ENCODE peak calls at places on chromosomes 11 and 22, in nine cellular contexts. I, S, F, O, Q, X, H, E and G are unnamed samples.

GRCh38 chr11:121555172-121555571 is 102.4 kb upstream of the SORL1-AS1 start:
- DNase-seq in I (no peak), S (no peak), F (no peak), O (no peak), Q (no peak), X (no peak), H (no peak), E (no peak), G (no peak)

GRCh38 chr11:76735218-76735480 is 48.0 kb upstream of the TSKU start:
- DNase-seq in I (no peak), S (no peak), F (no peak), O (no peak), Q (no peak), X (no peak), H (no peak), E (no peak), G (no peak)

GRCh38 chr11:45997599-45997998 is 75.1 kb downstream of the LARGE2 start:
- DNase-seq in I (no peak), S (no peak), F (no peak), O (no peak), Q (no peak), X (no peak), H (no peak), E (no peak), G (peak; percentile 81)

GRCh38 chr22:38481162-38481870 is 13.4 kb downstream of the KDELR3 start:
- DNase-seq in I (no peak), S (no peak), F (no peak), O (no peak), Q (no peak), X (no peak), H (no peak), E (no peak), G (no peak)

GRCh38 chr11:9708544-9708943 is 44.7 kb downstream of the SWAP70 start:
- DNase-seq in I (no peak), S (no peak), F (peak; percentile 35), O (no peak), Q (no peak), X (no peak), H (no peak), E (no peak), G (no peak)

GRCh38 chr11:134266841-134267251 is 9.3 kb upstream of the GLB1L3 start:
- DNase-seq in I (no peak), S (no peak), F (peak; percentile 72), O (no peak), Q (no peak), X (no peak), H (no peak), E (no peak), G (no peak)

GRCh38 chr11:27022659-27023251 is 17.9 kb upstream of the BBOX1 start:
- DNase-seq in I (no peak), S (no peak), F (no peak), O (no peak), Q (no peak), X (no peak), H (no peak), E (no peak), G (no peak)

GRCh38 chr11:107929611-107930200 is 1.5 kb downstream of the RAB39A start:
- DNase-seq in I (peak; percentile 25), S (no peak), F (no peak), O (no peak), Q (no peak), X (no peak), H (no peak), E (no peak), G (no peak)

GRCh38 chr11:123838199-123838598 is 32.0 kb upstream of the OR6M1 start:
- DNase-seq in I (no peak), S (no peak), F (no peak), O (no peak), Q (no peak), X (no peak), H (no peak), E (no peak), G (no peak)

GRCh38 chr22:46538816-46539163 is 1.4 kb upstream of the CELSR1 start:
- DNase-seq in I (no peak), S (no peak), F (peak; percentile 63), O (no peak), Q (no peak), X (no peak), H (no peak), E (no peak), G (no peak)

GRCh38 chr11:72191961-72192381 is at the start of gene FOLR1:
- DNase-seq in I (no peak), S (no peak), F (no peak), O (peak; percentile 54), Q (no peak), X (no peak), H (no peak), E (no peak), G (no peak)

GRCh38 chr22:46499798-46500174 is 37.6 kb downstream of the CELSR1 start:
- DNase-seq in I (no peak), S (no peak), F (no peak), O (no peak), Q (no peak), X (no peak), H (no peak), E (no peak), G (no peak)

GRCh38 chr11:44601471-44602370 is 36.3 kb downstream of the CD82 start:
- DNase-seq in I (no peak), S (no peak), F (no peak), O (no peak), Q (peak; percentile 44), X (no peak), H (no peak), E (no peak), G (no peak)

GRCh38 chr11:6402561-6402981 is 12.3 kb downstream of the SMPD1 start:
- DNase-seq in I (no peak), S (no peak), F (peak; percentile 39), O (no peak), Q (peak; percentile 74), X (peak; percentile 76), H (no peak), E (no peak), G (no peak)

GRCh38 chr22:50318356-50318697 is 8.5 kb downstream of the DENND6B start:
- DNase-seq in I (no peak), S (no peak), F (no peak), O (no peak), Q (peak; percentile 20), X (no peak), H (no peak), E (no peak), G (no peak)

DNA sequence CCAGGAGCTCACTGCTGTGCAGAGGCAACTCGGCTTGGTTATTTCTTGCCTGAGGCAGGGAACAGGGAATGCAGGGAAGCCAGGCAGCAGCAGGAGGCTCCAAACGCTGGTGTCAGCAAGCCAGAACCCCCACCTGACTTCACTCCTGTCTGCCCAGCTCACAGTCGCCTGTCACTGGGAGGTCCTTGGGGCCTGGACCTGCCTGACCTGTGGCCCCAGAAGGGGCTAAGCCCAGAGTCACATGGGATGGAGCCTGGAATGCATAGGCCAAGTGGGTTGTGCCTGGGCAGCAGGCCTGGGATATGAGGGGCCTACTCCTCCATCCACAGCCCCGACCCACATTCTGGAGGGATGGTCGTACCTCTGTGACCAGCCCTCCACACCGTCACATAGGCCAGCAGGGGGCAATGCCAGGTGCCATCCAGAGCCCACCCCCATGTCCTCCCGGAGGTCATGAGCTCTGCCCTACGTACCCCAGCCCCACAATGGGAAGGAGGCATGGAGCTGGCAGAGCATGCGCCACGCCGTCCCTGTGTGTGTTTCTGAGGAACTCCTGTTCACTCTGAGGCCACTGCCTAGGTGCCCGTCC is 5.2 kb downstream of the RASSF7 start:
- DNase-seq in I (no peak), S (no peak), F (no peak), O (no peak), Q (no peak), X (no peak), H (no peak), E (no peak), G (no peak)
- TF ChIP-seq POLR2A in I (no peak), S (no peak), F (no peak), O (no peak), Q (no peak), X (no peak), H (no peak), E (no peak), G (no peak)

DNA sequence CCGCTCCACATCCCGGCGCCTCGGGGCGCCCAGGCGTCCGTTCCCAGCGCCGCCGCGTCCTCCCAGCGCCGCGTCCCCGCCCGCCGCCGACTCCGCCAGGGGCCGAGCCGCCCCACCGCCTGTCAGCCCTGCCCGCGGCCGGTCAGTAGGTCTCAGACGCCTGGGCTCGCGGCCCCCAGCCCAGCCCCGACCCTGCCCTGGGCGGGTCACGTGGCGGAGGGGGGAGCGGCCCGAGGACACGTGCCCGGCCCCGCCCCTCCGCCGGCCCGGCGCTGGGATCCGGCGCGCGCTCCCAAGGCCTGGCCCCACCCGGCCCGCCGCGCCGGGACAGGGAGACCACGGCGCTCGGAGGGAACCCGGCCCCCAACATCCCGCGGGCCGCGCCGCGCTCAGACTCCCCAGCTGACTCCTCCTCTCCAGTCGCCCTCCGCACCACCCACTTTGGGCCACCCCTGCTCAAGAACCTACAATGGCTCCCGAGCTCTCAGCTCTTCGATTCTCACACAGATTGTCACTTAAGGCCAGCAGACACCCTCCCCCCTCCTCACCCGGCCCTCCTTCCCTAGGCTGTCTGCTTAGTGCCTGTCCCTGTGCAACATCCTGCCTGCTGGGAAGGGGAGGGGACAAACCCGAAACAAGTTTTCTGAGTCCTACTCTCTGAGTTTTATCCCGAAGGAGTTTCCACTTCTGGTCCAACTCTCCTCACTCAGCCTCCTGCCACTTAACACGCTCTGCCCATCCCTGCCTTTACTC is at the start of gene RAB3IL1:
- DNase-seq in I (peak; percentile 75), S (peak; percentile 78), F (no peak), O (no peak), Q (peak; percentile 37), X (peak; percentile 41), H (peak; percentile 56), E (peak; percentile 66), G (peak; percentile 67)
- TF ChIP-seq POLR2A in I (peak; percentile 51), S (peak; percentile 86), F (no peak), O (no peak), Q (no peak), X (no peak), H (no peak), E (no peak), G (peak; percentile 46)

DNA sequence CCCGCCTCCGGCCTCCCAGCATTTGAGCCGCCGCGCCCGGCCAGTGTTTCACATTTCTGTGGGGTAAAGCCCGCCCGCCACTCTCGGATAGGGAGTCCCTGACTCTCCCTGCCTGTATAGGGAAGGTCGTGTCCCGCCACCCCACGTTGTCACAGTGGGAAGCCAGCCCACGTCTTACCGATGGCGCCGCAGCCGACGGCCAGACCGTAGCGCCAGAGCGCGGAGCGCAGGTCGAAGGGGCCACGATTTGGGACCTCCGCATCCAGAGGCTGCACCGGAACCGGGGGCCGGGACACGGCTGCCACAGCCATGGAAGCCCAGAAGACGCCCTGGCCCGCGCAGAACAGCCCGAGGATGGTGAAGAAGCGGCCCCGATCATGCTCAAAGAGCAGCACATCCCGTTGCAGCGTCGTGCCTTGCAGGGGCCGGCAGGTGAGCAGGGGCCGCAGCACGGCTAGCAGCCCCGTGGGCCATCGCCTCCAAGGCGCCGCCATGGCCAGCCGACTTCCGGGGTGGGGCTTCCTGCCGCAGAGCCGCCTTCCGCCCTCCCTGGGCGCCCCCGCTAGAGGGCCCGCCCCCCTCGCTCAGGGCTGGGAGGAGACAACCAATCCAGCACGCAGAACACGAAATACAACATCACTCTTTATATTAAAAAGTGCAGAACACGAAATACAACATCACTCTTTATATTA is at the start of gene TMEM223:
- DNase-seq in I (peak; percentile 93), S (peak; percentile 87), F (peak; percentile 72), O (peak; percentile 47), Q (peak; percentile 90), X (peak; percentile 86), H (peak; percentile 90), E (peak; percentile 79), G (peak; percentile 91)
- TF ChIP-seq POLR2A in I (peak; percentile 78), S (peak; percentile 68), F (peak; percentile 64), O (peak; percentile 78), Q (peak; percentile 97), X (peak; percentile 96), H (no peak), E (peak; percentile 97), G (peak; percentile 87)

GRCh38 chr11:91124363-91124762 is 901.5 kb upstream of the CHORDC1 start:
- DNase-seq in I (no peak), S (no peak), F (no peak), O (no peak), Q (no peak), X (no peak), H (no peak), E (no peak), G (no peak)
- TF ChIP-seq POLR2A in I (no peak), S (no peak), F (no peak), O (no peak), Q (no peak), X (no peak), H (no peak), E (no peak), G (no peak)